ENCODE peak calls at places on chromosomes 6 and 20, in six cellular contexts. O is HS-27A; Z is naive thymus-derived CD8-positive, alpha-beta T cell; P is NCI-H1105 treated with DMSO at 0.1 percent for 48 hours; E is AG08395; K is activated T-helper 1 cell treated with anti-CD3 and anti-CD28 coated beads, Interleukin-12 subunit alpha, Interleukin-12 subunit beta, Interleukin-2, Interleukin-4 antibody, amounts not matched to agents 30 ng/mL and 10 ng/mL and 1 ng/mL, durations not matched to agents 14 hours and 24 hours and 36 hours. N is an unnamed sample.

GRCh38 chr6:134589512-134589911 is 271.6 kb upstream of the SGK1 start:
- DNase-seq in K (no peak), E (peak), O (peak), Z (no peak), P (no peak), N (no peak)

GRCh38 chr6:836276-836853 is 143.4 kb upstream of the EXOC2 start:
- DNase-seq in K (no peak), E (no peak), Z (no peak), O (no peak), P (no peak), N (no peak)

GRCh38 chr6:154901856-154902552 is 93.1 kb upstream of the TIAM2 start:
- DNase-seq in E (no peak), P (no peak), O (no peak), Z (no peak), K (no peak), N (no peak)

GRCh38 chr6:71727632-71728294 is 158.6 kb upstream of the RIMS1 start:
- DNase-seq in E (peak), P (no peak), O (no peak), K (no peak), Z (no peak), N (no peak)

GRCh38 chr6:3426817-3427739 is 29.8 kb downstream of the SLC22A23 start:
- DNase-seq in K (no peak), P (no peak), Z (no peak), E (no peak), O (no peak), N (no peak)

GRCh38 chr6:135162678-135163439 is 18.2 kb upstream of the MYB start:
- DNase-seq in P (peak), O (peak), E (peak), K (no peak), Z (no peak), N (peak)

GRCh38 chr20:17431621-17432364 is 99.4 kb downstream of the BFSP1 start:
- DNase-seq in E (peak), P (peak), O (peak), Z (peak), K (peak), N (peak)

GRCh38 chr6:30845183-30845582 is 39.1 kb upstream of the DDR1 start:
- DNase-seq in O (no peak), P (no peak), Z (no peak), K (no peak), E (no peak), N (peak)

GRCh38 chr20:53146201-53146891 is 174.2 kb downstream of the TSHZ2 start:
- DNase-seq in P (no peak), O (no peak), E (no peak), Z (no peak), K (no peak), N (no peak)

GRCh38 chr6:10205120-10205519 is 209.8 kb downstream of the TFAP2A start:
- DNase-seq in Z (no peak), E (no peak), O (no peak), K (no peak), P (no peak), N (no peak)

GRCh38 chr6:16336056-16336810 is 97.8 kb downstream of the GMPR start:
- DNase-seq in E (no peak), K (no peak), P (no peak), Z (no peak), O (no peak), N (no peak)

GRCh38 chr6:18386302-18386976 is 711 bp upstream of the RNF144B start:
- DNase-seq in P (no peak), O (no peak), K (no peak), Z (no peak), E (peak), N (peak)

N was measured in right lobe of liver.